ENCODE peak calls at places on chromosomes 2 and 18, in six cellular contexts. H, I, X, F, U and N are unnamed samples.

GRCh38 chr2:231711677-231712461 is 3.5 kb downstream of the PTMA start:
- DNase-seq in H (no peak), I (no peak), X (no peak), F (no peak), U (no peak), N (no peak)

GRCh38 chr2:39688181-39688580 is 22.5 kb downstream of the TMEM178A start:
- DNase-seq in H (no peak), I (peak), X (no peak), F (no peak), U (no peak), N (no peak)

GRCh38 chr18:10141559-10141958 is 227.7 kb downstream of the VAPA start:
- DNase-seq in H (no peak), I (no peak), X (no peak), F (no peak), U (no peak), N (no peak)

GRCh38 chr2:74512744-74513604 is 1.3 kb upstream of the TLX2 start:
- DNase-seq in H (no peak), I (no peak), X (no peak), F (no peak), U (no peak), N (peak)

GRCh38 chr2:52571380-52572347 is 1195.9 kb upstream of the CHAC2 start:
- DNase-seq in H (no peak), I (no peak), X (no peak), F (no peak), U (no peak), N (no peak)

GRCh38 chr2:130349174-130349573 is 6.5 kb downstream of the IMP4 start:
- DNase-seq in H (no peak), I (no peak), X (no peak), F (no peak), U (no peak), N (no peak)

GRCh38 chr2:235206980-235207579 is 255.3 kb downstream of the SH3BP4 start:
- DNase-seq in H (no peak), I (no peak), X (no peak), F (no peak), U (no peak), N (no peak)

GRCh38 chr2:42001696-42002331 is 46.0 kb upstream of the PKDCC start:
- DNase-seq in H (no peak), I (no peak), X (no peak), F (no peak), U (no peak), N (no peak)

GRCh38 chr18:31648966-31649429 is 35.4 kb downstream of the B4GALT6 start:
- DNase-seq in H (no peak), I (peak), X (no peak), F (peak), U (no peak), N (no peak)

GRCh38 chr2:188569441-188569840 is 277.8 kb downstream of the GULP1 start:
- DNase-seq in H (no peak), I (no peak), X (no peak), F (no peak), U (no peak), N (no peak)

GRCh38 chr2:127080226-127080940 is 26.6 kb downstream of the BIN1 start:
- DNase-seq in H (peak), I (peak), X (peak), F (no peak), U (no peak), N (no peak)

GRCh38 chr2:10254373-10255188 is 48.1 kb upstream of the HPCAL1 start:
- DNase-seq in H (no peak), I (peak), X (no peak), F (no peak), U (no peak), N (peak)

GRCh38 chr18:76213996-76214395 is 281.0 kb downstream of the ZNF516 start:
- DNase-seq in H (no peak), I (no peak), X (no peak), F (no peak), U (no peak), N (no peak)

GRCh38 chr18:49491857-49492693 is 5.0 kb upstream of the C18orf32 start:
- DNase-seq in H (peak), I (peak), X (peak), F (peak), U (peak), N (peak)

GRCh38 chr18:50284226-50284885 is 3.0 kb upstream of the MBD1 start:
- DNase-seq in H (no peak), I (no peak), X (no peak), F (no peak), U (no peak), N (no peak)

GRCh38 chr2:219561179-219562048 is 9.9 kb downstream of the OBSL1 start:
- DNase-seq in H (no peak), I (peak), X (no peak), F (no peak), U (no peak), N (peak)

GRCh38 chr2:15782009-15782751 is 158.2 kb upstream of the MYCN start:
- DNase-seq in H (no peak), I (no peak), X (no peak), F (no peak), U (no peak), N (no peak)

GRCh38 chr2:169324581-169325260 is 37.6 kb downstream of the LRP2 start:
- DNase-seq in H (no peak), I (peak), X (no peak), F (no peak), U (no peak), N (no peak)

GRCh38 chr18:69002233-69002632 is 204.4 kb downstream of the CCDC102B start:
- DNase-seq in H (no peak), I (peak), X (no peak), F (no peak), U (no peak), N (no peak)

GRCh38 chr2:72148391-72148974 is 821 bp upstream of the CYP26B1 start:
- DNase-seq in H (no peak), I (no peak), X (no peak), F (no peak), U (no peak), N (no peak)